ENCODE peak calls at places on chromosomes 4 and X, in six cellular contexts. H is hepatocyte, O is psoas muscle, V is AG04449, Y is heart right ventricle, Q is lower lobe of right lung. U is an unnamed sample.

GRCh38 chr4:139922625-139923024 is 231.4 kb downstream of the MAML3 start:
- DNase-seq in H (no peak), O (no peak), Y (peak), Q (no peak), V (no peak), U (no peak)

GRCh38 chrX:12930150-12930549 is 23.7 kb downstream of the TLR8 start:
- DNase-seq in V (no peak), O (no peak), Q (no peak), Y (no peak), H (no peak), U (no peak)

GRCh38 chrX:63529961-63530360 is 178.8 kb upstream of the SPIN4 start:
- DNase-seq in Y (no peak), Q (no peak), V (no peak), O (no peak), H (no peak), U (no peak)

GRCh38 chrX:41273638-41274037 is 60.3 kb upstream of the DDX3X start:
- DNase-seq in V (no peak), Y (no peak), Q (no peak), O (no peak), H (no peak), U (no peak)

GRCh38 chr4:187814737-187815465 is 180.7 kb upstream of the ZFP42 start:
- DNase-seq in Y (no peak), H (no peak), O (no peak), Q (no peak), V (no peak), U (no peak)

GRCh38 chr4:53614616-53615015 is 23.3 kb upstream of the LNX1 start:
- DNase-seq in H (peak), V (no peak), O (no peak), Q (no peak), Y (no peak), U (peak)

GRCh38 chr4:89753601-89754066 is 83.3 kb downstream of the SNCA start:
- DNase-seq in V (peak), Q (no peak), Y (no peak), H (peak), O (no peak), U (no peak)

GRCh38 chr4:83582289-83582756 is 46.4 kb downstream of the GPAT3 start:
- DNase-seq in V (no peak), Y (peak), O (peak), Q (no peak), H (peak), U (peak)

GRCh38 chr4:82770607-82771006 is 28.0 kb downstream of the SCD5 start:
- DNase-seq in Q (no peak), V (no peak), Y (no peak), O (no peak), H (no peak), U (no peak)

GRCh38 chrX:121154858-121155404 is 107.5 kb downstream of the GLUD2 start:
- DNase-seq in Q (no peak), O (no peak), H (no peak), Y (no peak), V (no peak), U (no peak)

GRCh38 chrX:107744868-107745267 is 30.7 kb downstream of the TSC22D3 start:
- DNase-seq in Q (no peak), H (no peak), V (no peak), O (no peak), Y (no peak), U (no peak)

GRCh38 chr4:158163941-158164665 is 8.7 kb downstream of the GASK1B start:
- DNase-seq in Y (no peak), V (no peak), O (no peak), H (no peak), Q (no peak), U (no peak)

GRCh38 chr4:40550900-40551546 is 78.6 kb downstream of the RBM47 start:
- DNase-seq in V (no peak), O (no peak), Y (no peak), H (peak), Q (no peak), U (peak)

GRCh38 chr4:128287159-128287870 is at the start of gene PGRMC2:
- DNase-seq in H (peak), V (no peak), Y (peak), O (no peak), Q (no peak), U (no peak)

GRCh38 chrX:154412468-154412867 is 1.1 kb downstream of the TAFAZZIN start:
- DNase-seq in Q (peak), O (no peak), V (no peak), H (peak), Y (peak), U (peak)

GRCh38 chr4:113499166-113499565 is 262.4 kb downstream of the CAMK2D start:
- DNase-seq in O (no peak), H (no peak), Q (no peak), Y (no peak), V (no peak), U (no peak)

GRCh38 chr4:182745268-182745667 is 171.9 kb downstream of the DCTD start:
- DNase-seq in V (no peak), O (no peak), H (peak), Q (no peak), Y (no peak), U (no peak)

GRCh38 chr4:72489267-72489666 is 79.8 kb downstream of the ADAMTS3 start:
- DNase-seq in V (no peak), O (no peak), Q (no peak), Y (no peak), H (no peak), U (no peak)

GRCh38 chr4:57190651-57191481 is 80.7 kb upstream of the IGFBP7 start:
- DNase-seq in Q (no peak), O (no peak), Y (no peak), V (no peak), H (peak), U (peak)

GRCh38 chr4:34289489-34289888 is 1954.8 kb downstream of the ARAP2 start:
- DNase-seq in V (no peak), H (no peak), Q (no peak), Y (no peak), O (no peak), U (no peak)

GRCh38 chr4:79223993-79224776 is 101.7 kb downstream of the NAA11 start:
- DNase-seq in H (no peak), Q (no peak), V (no peak), O (no peak), Y (no peak), U (no peak)

GRCh38 chr4:6134612-6135220 is 65.6 kb downstream of the JAKMIP1 start:
- DNase-seq in V (no peak), O (no peak), H (no peak), Y (no peak), Q (no peak), U (peak)

GRCh38 chr4:152655272-152656129 is 24.3 kb downstream of the TMEM154 start:
- DNase-seq in H (peak), Y (no peak), V (no peak), O (no peak), Q (no peak), U (no peak)
- TF ChIP-seq CTCF in H (no peak), Y (no peak), V (no peak), O (no peak), Q (no peak), U (no peak)

DNA sequence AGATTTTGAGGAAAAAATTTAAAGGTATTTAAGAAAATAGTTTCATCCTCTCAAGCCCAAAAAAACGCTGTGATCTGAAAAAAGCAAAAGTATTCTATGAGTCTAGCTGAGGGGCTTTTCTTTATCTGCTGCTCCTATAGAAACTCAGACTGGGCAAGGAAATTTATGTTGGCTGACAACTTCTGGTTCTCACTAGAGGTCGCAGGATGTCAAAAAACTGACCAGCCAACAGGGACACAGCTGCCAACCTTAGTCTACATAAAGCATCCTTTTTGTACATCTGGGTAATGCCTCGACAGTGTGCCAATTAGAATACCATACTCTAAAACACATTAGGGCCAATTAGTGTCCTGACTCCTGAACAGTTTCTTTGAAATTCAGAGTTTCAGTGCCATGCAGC is 8.8 kb upstream of the TLL1 start:
- DNase-seq in V (no peak), Q (no peak), O (no peak), H (no peak), Y (no peak), U (peak)
- H3K4me3 ChIP-seq in V (no peak), Q (no peak), O (no peak), H (no peak), Y (no peak), U (no peak)

DNA sequence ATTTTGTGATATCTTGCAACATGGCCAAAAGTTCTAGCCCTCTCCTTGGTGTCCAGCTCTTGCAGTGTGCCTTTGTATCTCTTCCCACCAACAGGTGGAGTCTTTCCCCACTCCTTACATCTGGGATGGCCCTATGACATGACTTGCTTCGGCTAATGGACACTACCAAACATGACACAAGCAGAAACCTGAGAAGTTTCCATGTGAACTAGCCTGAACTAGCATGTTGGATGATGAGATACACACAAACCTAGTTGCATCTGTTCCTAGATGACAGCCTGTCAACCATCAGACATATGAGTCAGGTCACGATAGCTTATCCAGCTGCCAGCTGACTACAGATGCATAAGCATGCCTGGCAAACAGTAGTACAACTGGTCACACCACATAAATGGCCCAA is 207.5 kb upstream of the FTHL17 start:
- DNase-seq in Y (no peak), Q (no peak), O (no peak), V (no peak), H (peak), U (peak)
- TF ChIP-seq CTCF in Y (peak), Q (no peak), O (peak), V (no peak), H (peak), U (no peak)

GRCh38 chr4:73855406-73855805 is 2.3 kb downstream of the PF4V1 start:
- DNase-seq in Y (no peak), O (no peak), Q (no peak), V (no peak), H (no peak), U (no peak)
- H3K4me3 ChIP-seq in Y (no peak), O (no peak), Q (no peak), V (no peak), H (no peak), U (no peak)

GRCh38 chr4:168028568-168028967 is 63.8 kb upstream of the ANXA10 start:
- DNase-seq in O (no peak), Y (no peak), Q (no peak), H (peak), V (no peak), U (peak)
- TF ChIP-seq CTCF in O (peak), Y (no peak), Q (no peak), H (no peak), V (no peak), U (no peak)

DNA sequence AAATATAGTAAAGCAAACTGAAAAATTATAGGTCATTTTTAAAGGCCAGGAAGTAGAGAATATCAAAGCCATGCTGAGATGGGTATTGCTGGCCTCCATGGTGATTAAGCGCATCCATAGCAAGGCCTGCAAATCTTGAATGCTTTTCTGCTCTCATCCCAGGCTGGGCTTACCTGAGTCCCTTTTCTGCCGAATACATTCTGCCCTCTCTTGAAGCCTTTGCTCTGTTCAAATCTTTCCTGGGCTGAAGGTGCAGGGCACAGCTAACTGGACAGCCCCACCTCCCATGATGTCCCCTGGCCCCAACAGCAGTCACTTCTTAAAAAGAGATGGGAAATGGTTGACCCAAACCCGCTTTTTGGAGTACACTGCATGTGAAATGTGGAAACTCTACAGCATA is 10.1 kb upstream of the EIF1AX start:
- DNase-seq in O (no peak), Q (no peak), Y (no peak), H (no peak), V (no peak), U (no peak)
- H3K4me3 ChIP-seq in O (no peak), Q (no peak), Y (no peak), H (no peak), V (no peak), U (no peak)

DNA sequence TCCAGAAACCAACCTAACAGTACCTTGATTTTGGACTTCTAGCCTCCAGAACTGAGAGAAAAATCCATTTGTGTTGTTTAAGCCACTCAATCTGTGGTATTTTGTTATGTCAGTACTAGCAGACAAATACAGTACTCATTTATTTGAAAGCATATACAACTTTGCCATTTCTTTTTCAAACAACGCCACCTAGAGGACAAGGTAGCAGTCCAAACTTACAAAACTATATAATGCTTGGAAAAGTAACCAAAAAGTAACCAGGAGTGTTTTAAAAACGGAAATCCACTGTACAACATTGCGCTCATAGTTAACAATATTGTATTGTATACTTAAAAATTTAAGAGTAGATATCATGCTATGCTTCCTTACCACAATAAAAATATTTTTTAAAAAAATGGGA is 37.0 kb upstream of the FGF13 start:
- DNase-seq in H (peak), O (no peak), Y (no peak), V (no peak), Q (no peak), U (peak)
- TF ChIP-seq CTCF in H (peak), O (peak), Y (peak), V (no peak), Q (peak), U (peak)

GRCh38 chr4:150682126-150682525 is 100.2 kb downstream of the MAB21L2 start:
- DNase-seq in V (no peak), Q (no peak), O (no peak), H (no peak), Y (no peak), U (no peak)
- H3K4me3 ChIP-seq in V (no peak), Q (no peak), O (no peak), H (no peak), Y (no peak), U (no peak)